ENCODE peak calls at places on chromosomes 5 and 9, in eight cellular contexts. One of them, this sample, is unnamed.

GRCh38 chr9:71962328-71962727 is 50.9 kb downstream of the C9orf85 start:
- DNase-seq in activated T-cell treated with anti-CD3 and anti-CD28 coated beads, Interleukin-2, amount 50 U/mL, for 48 hours: no peak
- DNase-seq in astrocyte of the cerebellum: no peak
- DNase-seq in occipital lobe: no peak
- DNase-seq in left ventricle myocardium superior: no peak
- DNase-seq in heart left ventricle: no peak
- DNase-seq in naive thymus-derived CD8-positive, alpha-beta T cell: no peak
- DNase-seq in AG08395: no peak
- DNase-seq in this sample: no peak

GRCh38 chr9:134497283-134497860 is 144.2 kb upstream of the COL5A1 start:
- DNase-seq in astrocyte of the cerebellum: no peak
- DNase-seq in occipital lobe: no peak
- DNase-seq in activated T-cell treated with anti-CD3 and anti-CD28 coated beads, Interleukin-2, amount 50 U/mL, for 48 hours: no peak
- DNase-seq in AG08395: peak
- DNase-seq in left ventricle myocardium superior: no peak
- DNase-seq in heart left ventricle: no peak
- DNase-seq in naive thymus-derived CD8-positive, alpha-beta T cell: no peak
- DNase-seq in this sample: peak

GRCh38 chr9:5895782-5896181 is 5.1 kb downstream of the MLANA start:
- DNase-seq in activated T-cell treated with anti-CD3 and anti-CD28 coated beads, Interleukin-2, amount 50 U/mL, for 48 hours: no peak
- DNase-seq in occipital lobe: no peak
- DNase-seq in left ventricle myocardium superior: no peak
- DNase-seq in astrocyte of the cerebellum: no peak
- DNase-seq in heart left ventricle: no peak
- DNase-seq in AG08395: no peak
- DNase-seq in naive thymus-derived CD8-positive, alpha-beta T cell: no peak
- DNase-seq in this sample: no peak

GRCh38 chr9:136140966-136141365 is 22.3 kb upstream of the TMEM250 start:
- DNase-seq in AG08395: no peak
- DNase-seq in occipital lobe: no peak
- DNase-seq in left ventricle myocardium superior: peak
- DNase-seq in astrocyte of the cerebellum: no peak
- DNase-seq in naive thymus-derived CD8-positive, alpha-beta T cell: no peak
- DNase-seq in heart left ventricle: peak
- DNase-seq in activated T-cell treated with anti-CD3 and anti-CD28 coated beads, Interleukin-2, amount 50 U/mL, for 48 hours: no peak
- DNase-seq in this sample: no peak

GRCh38 chr9:98885575-98886292 is 58.0 kb upstream of the COL15A1 start:
- DNase-seq in activated T-cell treated with anti-CD3 and anti-CD28 coated beads, Interleukin-2, amount 50 U/mL, for 48 hours: no peak
- DNase-seq in naive thymus-derived CD8-positive, alpha-beta T cell: no peak
- DNase-seq in left ventricle myocardium superior: no peak
- DNase-seq in AG08395: no peak
- DNase-seq in astrocyte of the cerebellum: no peak
- DNase-seq in occipital lobe: no peak
- DNase-seq in heart left ventricle: no peak
- DNase-seq in this sample: no peak

GRCh38 chr5:132480546-132481242 is 9.9 kb downstream of the IRF1 start:
- DNase-seq in left ventricle myocardium superior: no peak
- DNase-seq in astrocyte of the cerebellum: no peak
- DNase-seq in naive thymus-derived CD8-positive, alpha-beta T cell: no peak
- DNase-seq in occipital lobe: no peak
- DNase-seq in AG08395: no peak
- DNase-seq in heart left ventricle: no peak
- DNase-seq in activated T-cell treated with anti-CD3 and anti-CD28 coated beads, Interleukin-2, amount 50 U/mL, for 48 hours: peak
- DNase-seq in this sample: no peak

GRCh38 chr5:170471551-170472212 is 32.1 kb upstream of the KCNIP1 start:
- DNase-seq in AG08395: no peak
- DNase-seq in activated T-cell treated with anti-CD3 and anti-CD28 coated beads, Interleukin-2, amount 50 U/mL, for 48 hours: no peak
- DNase-seq in astrocyte of the cerebellum: no peak
- DNase-seq in occipital lobe: no peak
- DNase-seq in heart left ventricle: no peak
- DNase-seq in naive thymus-derived CD8-positive, alpha-beta T cell: no peak
- DNase-seq in left ventricle myocardium superior: no peak
- DNase-seq in this sample: no peak

GRCh38 chr5:31751620-31752019 is 112.7 kb downstream of the PDZD2 start:
- DNase-seq in occipital lobe: peak
- DNase-seq in activated T-cell treated with anti-CD3 and anti-CD28 coated beads, Interleukin-2, amount 50 U/mL, for 48 hours: no peak
- DNase-seq in left ventricle myocardium superior: no peak
- DNase-seq in naive thymus-derived CD8-positive, alpha-beta T cell: no peak
- DNase-seq in astrocyte of the cerebellum: no peak
- DNase-seq in heart left ventricle: no peak
- DNase-seq in AG08395: no peak
- DNase-seq in this sample: no peak

GRCh38 chr5:168251308-168251707 is 40.1 kb upstream of the WWC1 start:
- DNase-seq in AG08395: no peak
- DNase-seq in activated T-cell treated with anti-CD3 and anti-CD28 coated beads, Interleukin-2, amount 50 U/mL, for 48 hours: no peak
- DNase-seq in heart left ventricle: no peak
- DNase-seq in left ventricle myocardium superior: no peak
- DNase-seq in naive thymus-derived CD8-positive, alpha-beta T cell: no peak
- DNase-seq in occipital lobe: no peak
- DNase-seq in astrocyte of the cerebellum: no peak
- DNase-seq in this sample: no peak

GRCh38 chr5:135216072-135216812 is 182.2 kb upstream of the PITX1 start:
- DNase-seq in activated T-cell treated with anti-CD3 and anti-CD28 coated beads, Interleukin-2, amount 50 U/mL, for 48 hours: peak
- DNase-seq in astrocyte of the cerebellum: no peak
- DNase-seq in heart left ventricle: no peak
- DNase-seq in occipital lobe: no peak
- DNase-seq in naive thymus-derived CD8-positive, alpha-beta T cell: no peak
- DNase-seq in AG08395: no peak
- DNase-seq in left ventricle myocardium superior: no peak
- DNase-seq in this sample: no peak

GRCh38 chr9:135339378-135339973 is 140.1 kb upstream of the PPP1R26 start:
- DNase-seq in activated T-cell treated with anti-CD3 and anti-CD28 coated beads, Interleukin-2, amount 50 U/mL, for 48 hours: no peak
- DNase-seq in astrocyte of the cerebellum: no peak
- DNase-seq in AG08395: no peak
- DNase-seq in naive thymus-derived CD8-positive, alpha-beta T cell: peak
- DNase-seq in heart left ventricle: no peak
- DNase-seq in occipital lobe: no peak
- DNase-seq in left ventricle myocardium superior: no peak
- DNase-seq in this sample: no peak

GRCh38 chr5:168947212-168947868 is 353.6 kb downstream of the SLIT3 start:
- DNase-seq in occipital lobe: peak
- DNase-seq in heart left ventricle: peak
- DNase-seq in activated T-cell treated with anti-CD3 and anti-CD28 coated beads, Interleukin-2, amount 50 U/mL, for 48 hours: peak
- DNase-seq in left ventricle myocardium superior: peak
- DNase-seq in AG08395: peak
- DNase-seq in naive thymus-derived CD8-positive, alpha-beta T cell: no peak
- DNase-seq in astrocyte of the cerebellum: peak
- DNase-seq in this sample: peak

GRCh38 chr5:121962943-121963342 is 1.2 kb downstream of the SRFBP1 start:
- DNase-seq in activated T-cell treated with anti-CD3 and anti-CD28 coated beads, Interleukin-2, amount 50 U/mL, for 48 hours: no peak
- DNase-seq in occipital lobe: no peak
- DNase-seq in heart left ventricle: no peak
- DNase-seq in naive thymus-derived CD8-positive, alpha-beta T cell: no peak
- DNase-seq in AG08395: no peak
- DNase-seq in astrocyte of the cerebellum: no peak
- DNase-seq in left ventricle myocardium superior: no peak
- DNase-seq in this sample: peak

GRCh38 chr5:128682669-128683068 is 144.6 kb upstream of the FBN2 start:
- DNase-seq in astrocyte of the cerebellum: no peak
- DNase-seq in AG08395: no peak
- DNase-seq in activated T-cell treated with anti-CD3 and anti-CD28 coated beads, Interleukin-2, amount 50 U/mL, for 48 hours: no peak
- DNase-seq in left ventricle myocardium superior: no peak
- DNase-seq in naive thymus-derived CD8-positive, alpha-beta T cell: no peak
- DNase-seq in heart left ventricle: no peak
- DNase-seq in occipital lobe: no peak
- DNase-seq in this sample: no peak

GRCh38 chr9:99693888-99694287 is 127.8 kb upstream of the NR4A3 start:
- DNase-seq in heart left ventricle: no peak
- DNase-seq in occipital lobe: no peak
- DNase-seq in naive thymus-derived CD8-positive, alpha-beta T cell: no peak
- DNase-seq in astrocyte of the cerebellum: no peak
- DNase-seq in left ventricle myocardium superior: no peak
- DNase-seq in AG08395: no peak
- DNase-seq in activated T-cell treated with anti-CD3 and anti-CD28 coated beads, Interleukin-2, amount 50 U/mL, for 48 hours: no peak
- DNase-seq in this sample: no peak

GRCh38 chr5:163506726-163507125 is 1.3 kb downstream of the MAT2B start:
- DNase-seq in naive thymus-derived CD8-positive, alpha-beta T cell: no peak
- DNase-seq in occipital lobe: no peak
- DNase-seq in AG08395: peak
- DNase-seq in left ventricle myocardium superior: no peak
- DNase-seq in heart left ventricle: no peak
- DNase-seq in astrocyte of the cerebellum: peak
- DNase-seq in activated T-cell treated with anti-CD3 and anti-CD28 coated beads, Interleukin-2, amount 50 U/mL, for 48 hours: no peak
- DNase-seq in this sample: no peak

GRCh38 chr9:127583605-127584053 is 28.4 kb upstream of the STXBP1 start:
- DNase-seq in AG08395: no peak
- DNase-seq in occipital lobe: no peak
- DNase-seq in heart left ventricle: no peak
- DNase-seq in left ventricle myocardium superior: no peak
- DNase-seq in astrocyte of the cerebellum: no peak
- DNase-seq in activated T-cell treated with anti-CD3 and anti-CD28 coated beads, Interleukin-2, amount 50 U/mL, for 48 hours: no peak
- DNase-seq in naive thymus-derived CD8-positive, alpha-beta T cell: no peak
- DNase-seq in this sample: peak

GRCh38 chr9:100474082-100474949 is 1.4 kb downstream of the TMEFF1 start:
- DNase-seq in occipital lobe: no peak
- DNase-seq in heart left ventricle: no peak
- DNase-seq in naive thymus-derived CD8-positive, alpha-beta T cell: no peak
- DNase-seq in AG08395: no peak
- DNase-seq in astrocyte of the cerebellum: no peak
- DNase-seq in left ventricle myocardium superior: peak
- DNase-seq in activated T-cell treated with anti-CD3 and anti-CD28 coated beads, Interleukin-2, amount 50 U/mL, for 48 hours: peak
- DNase-seq in this sample: no peak

GRCh38 chr5:51889703-51890102 is 506.5 kb downstream of the ISL1 start:
- DNase-seq in left ventricle myocardium superior: no peak
- DNase-seq in naive thymus-derived CD8-positive, alpha-beta T cell: no peak
- DNase-seq in AG08395: no peak
- DNase-seq in activated T-cell treated with anti-CD3 and anti-CD28 coated beads, Interleukin-2, amount 50 U/mL, for 48 hours: no peak
- DNase-seq in occipital lobe: no peak
- DNase-seq in astrocyte of the cerebellum: no peak
- DNase-seq in heart left ventricle: no peak
- DNase-seq in this sample: no peak

GRCh38 chr9:137423001-137423809 is at the start of the genes EXD3 and NOXA1:
- DNase-seq in heart left ventricle: peak
- DNase-seq in naive thymus-derived CD8-positive, alpha-beta T cell: peak
- DNase-seq in left ventricle myocardium superior: peak
- DNase-seq in occipital lobe: peak
- DNase-seq in activated T-cell treated with anti-CD3 and anti-CD28 coated beads, Interleukin-2, amount 50 U/mL, for 48 hours: peak
- DNase-seq in astrocyte of the cerebellum: peak
- DNase-seq in AG08395: peak
- DNase-seq in this sample: peak

GRCh38 chr9:37784291-37784639 is 599 bp downstream of the EXOSC3 start:
- DNase-seq in astrocyte of the cerebellum: no peak
- DNase-seq in left ventricle myocardium superior: no peak
- DNase-seq in occipital lobe: no peak
- DNase-seq in naive thymus-derived CD8-positive, alpha-beta T cell: no peak
- DNase-seq in activated T-cell treated with anti-CD3 and anti-CD28 coated beads, Interleukin-2, amount 50 U/mL, for 48 hours: no peak
- DNase-seq in heart left ventricle: no peak
- DNase-seq in AG08395: peak
- DNase-seq in this sample: peak

GRCh38 chr9:95491543-95492330 is 25.0 kb downstream of the PTCH1 start:
- DNase-seq in occipital lobe: no peak
- DNase-seq in naive thymus-derived CD8-positive, alpha-beta T cell: no peak
- DNase-seq in activated T-cell treated with anti-CD3 and anti-CD28 coated beads, Interleukin-2, amount 50 U/mL, for 48 hours: no peak
- DNase-seq in astrocyte of the cerebellum: no peak
- DNase-seq in left ventricle myocardium superior: no peak
- DNase-seq in AG08395: no peak
- DNase-seq in heart left ventricle: no peak
- DNase-seq in this sample: no peak

GRCh38 chr5:168390491-168390890 is 95.8 kb upstream of the RARS1 start:
- DNase-seq in occipital lobe: no peak
- DNase-seq in left ventricle myocardium superior: no peak
- DNase-seq in activated T-cell treated with anti-CD3 and anti-CD28 coated beads, Interleukin-2, amount 50 U/mL, for 48 hours: no peak
- DNase-seq in astrocyte of the cerebellum: no peak
- DNase-seq in AG08395: no peak
- DNase-seq in naive thymus-derived CD8-positive, alpha-beta T cell: no peak
- DNase-seq in heart left ventricle: no peak
- DNase-seq in this sample: no peak

GRCh38 chr9:133475292-133475941 is 3.5 kb downstream of the SLC2A6 start:
- DNase-seq in occipital lobe: no peak
- DNase-seq in AG08395: no peak
- DNase-seq in activated T-cell treated with anti-CD3 and anti-CD28 coated beads, Interleukin-2, amount 50 U/mL, for 48 hours: no peak
- DNase-seq in heart left ventricle: no peak
- DNase-seq in naive thymus-derived CD8-positive, alpha-beta T cell: no peak
- DNase-seq in left ventricle myocardium superior: no peak
- DNase-seq in astrocyte of the cerebellum: no peak
- DNase-seq in this sample: no peak

GRCh38 chr5:55899344-55899743 is 48.2 kb downstream of the IL31RA start:
- DNase-seq in left ventricle myocardium superior: no peak
- DNase-seq in activated T-cell treated with anti-CD3 and anti-CD28 coated beads, Interleukin-2, amount 50 U/mL, for 48 hours: no peak
- DNase-seq in heart left ventricle: no peak
- DNase-seq in astrocyte of the cerebellum: no peak
- DNase-seq in AG08395: peak
- DNase-seq in occipital lobe: no peak
- DNase-seq in naive thymus-derived CD8-positive, alpha-beta T cell: no peak
- DNase-seq in this sample: peak

GRCh38 chr5:146283344-146283761 is 55.3 kb upstream of the POU4F3 start:
- DNase-seq in AG08395: peak
- DNase-seq in naive thymus-derived CD8-positive, alpha-beta T cell: no peak
- DNase-seq in astrocyte of the cerebellum: peak
- DNase-seq in occipital lobe: no peak
- DNase-seq in activated T-cell treated with anti-CD3 and anti-CD28 coated beads, Interleukin-2, amount 50 U/mL, for 48 hours: no peak
- DNase-seq in heart left ventricle: no peak
- DNase-seq in left ventricle myocardium superior: no peak
- DNase-seq in this sample: peak

GRCh38 chr5:172183881-172184280 is 4.1 kb downstream of the STK10 start:
- DNase-seq in occipital lobe: no peak
- DNase-seq in left ventricle myocardium superior: no peak
- DNase-seq in astrocyte of the cerebellum: no peak
- DNase-seq in heart left ventricle: no peak
- DNase-seq in activated T-cell treated with anti-CD3 and anti-CD28 coated beads, Interleukin-2, amount 50 U/mL, for 48 hours: no peak
- DNase-seq in AG08395: no peak
- DNase-seq in naive thymus-derived CD8-positive, alpha-beta T cell: no peak
- DNase-seq in this sample: no peak

GRCh38 chr5:10301266-10301665 is 6.4 kb downstream of the CMBL start:
- DNase-seq in AG08395: no peak
- DNase-seq in activated T-cell treated with anti-CD3 and anti-CD28 coated beads, Interleukin-2, amount 50 U/mL, for 48 hours: no peak
- DNase-seq in naive thymus-derived CD8-positive, alpha-beta T cell: no peak
- DNase-seq in heart left ventricle: no peak
- DNase-seq in left ventricle myocardium superior: no peak
- DNase-seq in astrocyte of the cerebellum: no peak
- DNase-seq in occipital lobe: no peak
- DNase-seq in this sample: no peak

GRCh38 chr9:71202931-71203330 is 81.5 kb upstream of the TRPM3 start:
- DNase-seq in occipital lobe: no peak
- DNase-seq in activated T-cell treated with anti-CD3 and anti-CD28 coated beads, Interleukin-2, amount 50 U/mL, for 48 hours: no peak
- DNase-seq in heart left ventricle: no peak
- DNase-seq in naive thymus-derived CD8-positive, alpha-beta T cell: no peak
- DNase-seq in left ventricle myocardium superior: no peak
- DNase-seq in astrocyte of the cerebellum: no peak
- DNase-seq in AG08395: no peak
- DNase-seq in this sample: no peak

GRCh38 chr5:113682497-113683136 is 169.1 kb downstream of the YTHDC2 start:
- DNase-seq in naive thymus-derived CD8-positive, alpha-beta T cell: no peak
- DNase-seq in left ventricle myocardium superior: no peak
- DNase-seq in occipital lobe: no peak
- DNase-seq in AG08395: no peak
- DNase-seq in heart left ventricle: no peak
- DNase-seq in activated T-cell treated with anti-CD3 and anti-CD28 coated beads, Interleukin-2, amount 50 U/mL, for 48 hours: no peak
- DNase-seq in astrocyte of the cerebellum: no peak
- DNase-seq in this sample: no peak

This sample was measured in foreskin fibroblast.